ENCODE peak calls at places on chromosome 1, in six cellular contexts. R is endothelial cell of umbilical vein, C is A549, Z is GM12878, O is K562, W is HepG2. N is an unnamed sample.

GRCh38 chr1:84504580-84505021 is 1.6 kb upstream of the SPATA1 start:
- DNase-seq in R (peak), C (no peak), Z (no peak), O (no peak), W (no peak), N (peak)

GRCh38 chr1:228047183-228047466 is 35.4 kb upstream of the ARF1 start:
- DNase-seq in R (no peak), C (no peak), Z (no peak), O (no peak), W (no peak), N (no peak)

GRCh38 chr1:116493484-116494350 is 77.1 kb downstream of the CD58 start:
- DNase-seq in R (no peak), C (no peak), Z (no peak), O (no peak), W (no peak), N (peak)

GRCh38 chr1:62407398-62408009 is 29.3 kb upstream of the USP1 start:
- DNase-seq in R (peak), C (peak), Z (no peak), O (peak), W (peak), N (peak)

GRCh38 chr1:168386949-168387586 is 106.4 kb downstream of the TBX19 start:
- DNase-seq in R (no peak), C (peak), Z (no peak), O (no peak), W (no peak), N (no peak)

GRCh38 chr1:60989745-60990718 is 92.3 kb upstream of the NFIA start:
- DNase-seq in R (peak), C (no peak), Z (no peak), O (no peak), W (no peak), N (no peak)

GRCh38 chr1:44000266-44000665 is 8.9 kb downstream of the CCDC24 start:
- DNase-seq in R (no peak), C (no peak), Z (no peak), O (no peak), W (no peak), N (no peak)

GRCh38 chr1:93811646-93812045 is 67.4 kb downstream of the DNTTIP2 start:
- DNase-seq in R (no peak), C (no peak), Z (no peak), O (no peak), W (no peak), N (no peak)

GRCh38 chr1:177206831-177207230 is 36.1 kb downstream of the BRINP2 start:
- DNase-seq in R (no peak), C (no peak), Z (no peak), O (no peak), W (no peak), N (no peak)

GRCh38 chr1:236144033-236144432 is 1.7 kb downstream of the GPR137B start:
- DNase-seq in R (no peak), C (no peak), Z (no peak), O (no peak), W (no peak), N (no peak)

GRCh38 chr1:153922076-153922837 is 515 bp downstream of the GATAD2B start:
- DNase-seq in R (no peak), C (peak), Z (no peak), O (peak), W (peak), N (peak)

GRCh38 chr1:11341881-11342552 is 69.0 kb downstream of the UBIAD1 start:
- DNase-seq in R (no peak), C (no peak), Z (no peak), O (no peak), W (no peak), N (no peak)

GRCh38 chr1:221392453-221392852 is 349.4 kb downstream of the DUSP10 start:
- DNase-seq in R (peak), C (no peak), Z (no peak), O (no peak), W (no peak), N (no peak)

GRCh38 chr1:214537219-214537618 is 14.2 kb downstream of the PTPN14 start:
- DNase-seq in R (no peak), C (no peak), Z (no peak), O (no peak), W (no peak), N (no peak)

GRCh38 chr1:232662910-232663309 is 33.0 kb upstream of the SIPA1L2 start:
- DNase-seq in R (no peak), C (no peak), Z (no peak), O (no peak), W (no peak), N (no peak)

GRCh38 chr1:53726009-53726600 is 12.9 kb downstream of the GLIS1 start:
- DNase-seq in R (no peak), C (no peak), Z (no peak), O (no peak), W (no peak), N (peak)

GRCh38 chr1:53727461-53727860 is 11.5 kb downstream of the GLIS1 start:
- DNase-seq in R (no peak), C (no peak), Z (no peak), O (no peak), W (no peak), N (no peak)

GRCh38 chr1:53722025-53722424 is 16.9 kb downstream of the GLIS1 start:
- DNase-seq in R (no peak), C (no peak), Z (no peak), O (no peak), W (no peak), N (no peak)

GRCh38 chr1:53728196-53728595 is 10.8 kb downstream of the GLIS1 start:
- DNase-seq in R (no peak), C (no peak), Z (no peak), O (no peak), W (no peak), N (no peak)

GRCh38 chr1:53725238-53725689 is 13.7 kb downstream of the GLIS1 start:
- DNase-seq in R (no peak), C (no peak), Z (no peak), O (peak), W (peak), N (peak)
- TF ChIP-seq MYC in R (no peak), C (no peak), Z (no peak), O (no peak), W (no peak), N (no peak)

GRCh38 chr1:208604295-208604694 is 360.1 kb upstream of the PLXNA2 start:
- DNase-seq in R (no peak), C (no peak), Z (peak), O (no peak), W (no peak), N (peak)
- TF ChIP-seq MYC in R (no peak), C (no peak), Z (no peak), O (no peak), W (no peak), N (no peak)

GRCh38 chr1:244647819-244648218 is 5.1 kb upstream of the DESI2 start:
- DNase-seq in R (no peak), C (no peak), Z (no peak), O (no peak), W (no peak), N (no peak)
- TF ChIP-seq MYC in R (no peak), C (no peak), Z (no peak), O (no peak), W (no peak), N (no peak)

DNA sequence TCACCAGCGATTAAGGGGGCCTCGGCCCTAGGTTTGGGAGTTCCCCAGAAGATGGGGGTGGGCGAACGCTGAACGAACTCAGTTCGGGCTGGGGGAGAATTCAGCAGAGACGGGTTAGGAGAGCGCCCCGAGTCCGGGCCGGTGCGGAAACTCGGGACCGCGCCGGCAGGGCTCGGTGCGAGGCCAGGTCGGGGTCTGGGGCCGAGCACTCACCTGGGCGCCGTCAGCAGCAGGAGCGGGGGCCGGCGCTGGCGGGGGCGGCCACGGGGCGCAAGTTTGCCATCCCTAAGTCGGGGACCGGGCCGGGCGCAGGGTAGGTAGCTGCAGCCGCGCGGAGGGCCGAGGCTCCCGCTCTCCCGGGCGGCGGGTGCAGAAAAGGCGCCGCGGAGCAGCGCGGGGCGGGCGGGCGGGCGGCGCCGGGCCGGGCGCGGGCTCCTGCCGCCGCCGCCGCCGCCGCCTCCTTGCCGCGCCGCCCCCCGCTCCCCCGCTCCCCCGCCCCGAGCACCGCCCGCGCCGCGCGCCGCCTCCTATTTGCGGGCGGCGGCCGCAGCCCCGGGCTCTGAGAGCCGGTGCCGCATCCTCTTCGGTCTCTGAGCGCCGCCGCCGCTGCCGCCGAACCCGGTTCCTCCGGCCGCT is 351 bp downstream of the ADGRB2 start:
- DNase-seq in R (no peak), C (no peak), Z (no peak), O (no peak), W (no peak), N (no peak)
- TF ChIP-seq MYC in R (no peak), C (no peak), Z (no peak), O (no peak), W (no peak), N (no peak)

GRCh38 chr1:54046671-54047383 is 6.2 kb downstream of the TMEM59 start:
- DNase-seq in R (peak), C (no peak), Z (no peak), O (no peak), W (no peak), N (no peak)
- TF ChIP-seq MYC in R (no peak), C (no peak), Z (no peak), O (no peak), W (no peak), N (no peak)